ENCODE peak calls at places on chromosomes 1 and 21, in six cellular contexts. One of them, this sample, is unnamed.

GRCh38 chr1:95126366-95126765 is 9.2 kb downstream of the TLCD4 start:
- DNase-seq in dorsolateral prefrontal cortex: no peak
- DNase-seq in body of pancreas: no peak
- DNase-seq in brain microvascular endothelial cell: no peak
- DNase-seq in spleen: no peak
- DNase-seq in HepG2: no peak
- DNase-seq in this sample: no peak

GRCh38 chr1:33099290-33100118 is 18.6 kb downstream of the AZIN2 start:
- DNase-seq in dorsolateral prefrontal cortex: no peak
- DNase-seq in body of pancreas: peak; percentile 38
- DNase-seq in brain microvascular endothelial cell: peak; percentile 100
- DNase-seq in spleen: peak; percentile 83
- DNase-seq in HepG2: no peak
- DNase-seq in this sample: peak; percentile 99

GRCh38 chr1:203271962-203272632 is 33.2 kb upstream of the BTG2 start:
- DNase-seq in dorsolateral prefrontal cortex: no peak
- DNase-seq in body of pancreas: no peak
- DNase-seq in brain microvascular endothelial cell: no peak
- DNase-seq in spleen: peak; percentile 69
- DNase-seq in HepG2: no peak
- DNase-seq in this sample: no peak

GRCh38 chr1:237258871-237259270 is 216.9 kb downstream of the RYR2 start:
- DNase-seq in dorsolateral prefrontal cortex: no peak
- DNase-seq in body of pancreas: peak; percentile 13
- DNase-seq in brain microvascular endothelial cell: no peak
- DNase-seq in spleen: no peak
- DNase-seq in HepG2: no peak
- DNase-seq in this sample: no peak

GRCh38 chr1:43363283-43363934 is 4.4 kb downstream of the ELOVL1 start:
- DNase-seq in dorsolateral prefrontal cortex: no peak
- DNase-seq in body of pancreas: no peak
- DNase-seq in brain microvascular endothelial cell: no peak
- DNase-seq in spleen: no peak
- DNase-seq in HepG2: no peak
- DNase-seq in this sample: no peak

GRCh38 chr1:29767088-29767685 is 530.9 kb downstream of the PTPRU start:
- DNase-seq in dorsolateral prefrontal cortex: peak; percentile 6
- DNase-seq in body of pancreas: no peak
- DNase-seq in brain microvascular endothelial cell: no peak
- DNase-seq in spleen: no peak
- DNase-seq in HepG2: no peak
- DNase-seq in this sample: no peak

GRCh38 chr1:64624446-64624766 is 120.5 kb upstream of the RAVER2 start:
- DNase-seq in dorsolateral prefrontal cortex: no peak
- DNase-seq in body of pancreas: peak; percentile 15
- DNase-seq in brain microvascular endothelial cell: peak; percentile 53
- DNase-seq in spleen: no peak
- DNase-seq in HepG2: no peak
- DNase-seq in this sample: no peak

GRCh38 chr1:33466159-33466558 is 6.3 kb upstream of the ZSCAN20 start:
- DNase-seq in dorsolateral prefrontal cortex: no peak
- DNase-seq in body of pancreas: peak; percentile 26
- DNase-seq in brain microvascular endothelial cell: no peak
- DNase-seq in spleen: no peak
- DNase-seq in HepG2: no peak
- DNase-seq in this sample: no peak

GRCh38 chr1:109788695-109789521 is 25.2 kb upstream of the EPS8L3 start:
- DNase-seq in dorsolateral prefrontal cortex: peak; percentile 8
- DNase-seq in body of pancreas: no peak
- DNase-seq in brain microvascular endothelial cell: no peak
- DNase-seq in spleen: peak; percentile 74
- DNase-seq in HepG2: peak; percentile 44
- DNase-seq in this sample: no peak

GRCh38 chr1:163410073-163410522 is 88.3 kb downstream of the NUF2 start:
- DNase-seq in dorsolateral prefrontal cortex: peak; percentile 64
- DNase-seq in body of pancreas: peak; percentile 36
- DNase-seq in brain microvascular endothelial cell: peak; percentile 56
- DNase-seq in spleen: no peak
- DNase-seq in HepG2: peak; percentile 51
- DNase-seq in this sample: no peak

GRCh38 chr1:37722181-37723071 is 30.1 kb downstream of the CDCA8 start:
- DNase-seq in dorsolateral prefrontal cortex: peak; percentile 77
- DNase-seq in body of pancreas: no peak
- DNase-seq in brain microvascular endothelial cell: no peak
- DNase-seq in spleen: no peak
- DNase-seq in HepG2: no peak
- DNase-seq in this sample: no peak

GRCh38 chr1:242146640-242147039 is 147.7 kb upstream of the MAP1LC3C start:
- DNase-seq in dorsolateral prefrontal cortex: no peak
- DNase-seq in body of pancreas: no peak
- DNase-seq in brain microvascular endothelial cell: no peak
- DNase-seq in spleen: no peak
- DNase-seq in HepG2: no peak
- DNase-seq in this sample: no peak

GRCh38 chr1:241972703-241973375 is 15.3 kb downstream of the BECN2 start:
- DNase-seq in dorsolateral prefrontal cortex: peak; percentile 25
- DNase-seq in body of pancreas: no peak
- DNase-seq in brain microvascular endothelial cell: peak; percentile 54
- DNase-seq in spleen: no peak
- DNase-seq in HepG2: peak; percentile 28
- DNase-seq in this sample: no peak

GRCh38 chr1:3711780-3712451 is 40.3 kb upstream of the CCDC27 start:
- DNase-seq in dorsolateral prefrontal cortex: no peak
- DNase-seq in body of pancreas: no peak
- DNase-seq in brain microvascular endothelial cell: no peak
- DNase-seq in spleen: no peak
- DNase-seq in HepG2: no peak
- DNase-seq in this sample: peak; percentile 24

GRCh38 chr1:167262820-167263219 is 42.1 kb downstream of the POU2F1 start:
- DNase-seq in dorsolateral prefrontal cortex: no peak
- DNase-seq in body of pancreas: no peak
- DNase-seq in brain microvascular endothelial cell: no peak
- DNase-seq in spleen: no peak
- DNase-seq in HepG2: no peak
- DNase-seq in this sample: no peak

GRCh38 chr1:176998396-176998795 is 166.1 kb downstream of the ASTN1 start:
- DNase-seq in dorsolateral prefrontal cortex: no peak
- DNase-seq in body of pancreas: no peak
- DNase-seq in brain microvascular endothelial cell: no peak
- DNase-seq in spleen: no peak
- DNase-seq in HepG2: no peak
- DNase-seq in this sample: no peak

GRCh38 chr1:228804640-228805413 is 69.5 kb downstream of the RHOU start:
- DNase-seq in dorsolateral prefrontal cortex: no peak
- DNase-seq in body of pancreas: no peak
- DNase-seq in brain microvascular endothelial cell: no peak
- DNase-seq in spleen: no peak
- DNase-seq in HepG2: no peak
- DNase-seq in this sample: no peak

GRCh38 chr1:156148236-156148635 is 5.1 kb upstream of the SEMA4A start:
- DNase-seq in dorsolateral prefrontal cortex: no peak
- DNase-seq in body of pancreas: no peak
- DNase-seq in brain microvascular endothelial cell: no peak
- DNase-seq in spleen: peak; percentile 86
- DNase-seq in HepG2: no peak
- DNase-seq in this sample: no peak

GRCh38 chr1:109295712-109296415 is 10.9 kb downstream of the MYBPHL start:
- DNase-seq in dorsolateral prefrontal cortex: no peak
- DNase-seq in body of pancreas: no peak
- DNase-seq in brain microvascular endothelial cell: no peak
- DNase-seq in spleen: no peak
- DNase-seq in HepG2: no peak
- DNase-seq in this sample: no peak

GRCh38 chr1:244653439-244654283 is 735 bp downstream of the DESI2 start:
- DNase-seq in dorsolateral prefrontal cortex: no peak
- DNase-seq in body of pancreas: no peak
- DNase-seq in brain microvascular endothelial cell: no peak
- DNase-seq in spleen: no peak
- DNase-seq in HepG2: peak; percentile 38
- DNase-seq in this sample: no peak

GRCh38 chr1:102970496-102971078 is 137.7 kb downstream of the COL11A1 start:
- DNase-seq in dorsolateral prefrontal cortex: no peak
- DNase-seq in body of pancreas: peak; percentile 11
- DNase-seq in brain microvascular endothelial cell: peak; percentile 53
- DNase-seq in spleen: no peak
- DNase-seq in HepG2: peak; percentile 57
- DNase-seq in this sample: peak; percentile 1

GRCh38 chr1:196323869-196324268 is 284.4 kb downstream of the KCNT2 start:
- DNase-seq in dorsolateral prefrontal cortex: no peak
- DNase-seq in body of pancreas: no peak
- DNase-seq in brain microvascular endothelial cell: no peak
- DNase-seq in spleen: no peak
- DNase-seq in HepG2: no peak
- DNase-seq in this sample: no peak

GRCh38 chr1:217734973-217735372 is 103.8 kb downstream of the SPATA17 start:
- DNase-seq in dorsolateral prefrontal cortex: no peak
- DNase-seq in body of pancreas: no peak
- DNase-seq in brain microvascular endothelial cell: no peak
- DNase-seq in spleen: no peak
- DNase-seq in HepG2: no peak
- DNase-seq in this sample: no peak

GRCh38 chr1:214255509-214255908 is 25.4 kb upstream of the SMYD2 start:
- DNase-seq in dorsolateral prefrontal cortex: no peak
- DNase-seq in body of pancreas: no peak
- DNase-seq in brain microvascular endothelial cell: no peak
- DNase-seq in spleen: no peak
- DNase-seq in HepG2: no peak
- DNase-seq in this sample: no peak
- H3K27ac ChIP-seq in dorsolateral prefrontal cortex: no peak overlapping the region
- H3K27ac ChIP-seq in body of pancreas: no peak overlapping the region
- H3K27ac ChIP-seq in brain microvascular endothelial cell: no peak overlapping the region
- H3K27ac ChIP-seq in spleen: no peak overlapping the region
- H3K27ac ChIP-seq in HepG2: no peak overlapping the region
- H3K27ac ChIP-seq in this sample: no peak overlapping the region

DNA sequence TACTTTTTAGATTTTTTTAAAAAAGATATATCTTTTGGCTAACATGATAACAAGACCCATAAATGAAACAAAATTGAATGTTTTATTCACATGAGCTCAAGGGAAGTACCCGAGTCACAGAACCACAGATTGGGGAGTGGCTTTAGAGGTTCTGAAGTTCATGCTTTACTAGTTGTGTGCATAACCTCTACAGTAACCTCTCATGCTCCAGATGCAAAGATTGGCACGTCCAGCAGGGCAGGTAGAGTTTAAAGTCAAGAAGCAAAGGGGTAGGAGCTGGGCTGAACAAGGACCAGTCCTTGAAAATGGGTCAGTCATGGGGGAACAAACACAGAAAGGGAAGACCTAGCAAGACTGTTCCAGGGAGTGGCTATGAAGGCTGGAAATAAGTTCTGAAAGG is 109.6 kb downstream of the RNF220 start:
- DNase-seq in dorsolateral prefrontal cortex: no peak
- DNase-seq in body of pancreas: no peak
- DNase-seq in brain microvascular endothelial cell: no peak
- DNase-seq in spleen: no peak
- DNase-seq in HepG2: peak; percentile 18
- DNase-seq in this sample: no peak
- H3K27ac ChIP-seq in dorsolateral prefrontal cortex: peak overlapping the region; percentile 70
- H3K27ac ChIP-seq in body of pancreas: no peak overlapping the region
- H3K27ac ChIP-seq in brain microvascular endothelial cell: no peak overlapping the region
- H3K27ac ChIP-seq in spleen: no peak overlapping the region
- H3K27ac ChIP-seq in HepG2: no peak overlapping the region
- H3K27ac ChIP-seq in this sample: peak overlapping the region; percentile 60

GRCh38 chr1:30786264-30786991 is 28.9 kb upstream of the LAPTM5 start:
- DNase-seq in dorsolateral prefrontal cortex: peak; percentile 64
- DNase-seq in body of pancreas: no peak
- DNase-seq in brain microvascular endothelial cell: no peak
- DNase-seq in spleen: peak; percentile 73
- DNase-seq in HepG2: peak; percentile 79
- DNase-seq in this sample: no peak
- H3K27ac ChIP-seq in dorsolateral prefrontal cortex: peak overlapping the region; percentile 45
- H3K27ac ChIP-seq in body of pancreas: no peak overlapping the region
- H3K27ac ChIP-seq in brain microvascular endothelial cell: no peak overlapping the region
- H3K27ac ChIP-seq in spleen: peak overlapping the region; percentile 50
- H3K27ac ChIP-seq in HepG2: peak overlapping the region; percentile 40
- H3K27ac ChIP-seq in this sample: no peak overlapping the region

DNA sequence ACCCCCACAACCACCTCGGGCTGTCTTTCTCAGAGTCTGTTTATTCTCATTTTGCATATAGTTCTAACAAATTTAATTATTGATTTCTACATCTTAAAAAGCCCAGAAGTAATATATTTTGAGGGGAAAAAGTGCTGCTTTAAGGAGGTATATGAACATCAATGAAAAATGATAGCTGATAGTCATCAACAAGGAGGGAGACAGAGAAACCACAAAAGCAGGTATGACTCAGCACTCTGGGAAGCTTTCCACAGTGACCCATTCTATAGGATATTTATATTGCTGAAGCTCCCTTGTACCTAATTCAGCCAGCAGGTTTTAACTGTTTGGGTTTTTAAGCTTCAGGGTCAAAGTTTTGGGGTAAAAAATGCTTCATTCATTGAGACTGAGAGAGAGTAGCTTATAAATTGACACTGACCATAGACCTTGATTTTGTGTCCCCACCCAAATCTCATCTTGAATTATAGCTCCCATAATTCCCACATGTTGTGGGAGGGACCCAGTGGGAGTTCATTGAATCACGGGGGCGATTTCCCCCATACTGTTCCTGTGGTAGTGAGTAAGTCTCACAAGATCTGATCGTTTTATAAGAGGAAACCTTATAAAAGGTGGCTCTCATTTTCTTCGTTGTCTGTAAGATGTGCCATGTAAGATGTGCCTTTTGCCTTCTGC is 27.4 kb downstream of the VANGL1 start:
- DNase-seq in dorsolateral prefrontal cortex: no peak
- DNase-seq in body of pancreas: no peak
- DNase-seq in brain microvascular endothelial cell: peak; percentile 87
- DNase-seq in spleen: no peak
- DNase-seq in HepG2: peak; percentile 23
- DNase-seq in this sample: peak; percentile 55
- H3K27ac ChIP-seq in dorsolateral prefrontal cortex: no peak overlapping the region
- H3K27ac ChIP-seq in body of pancreas: no peak overlapping the region
- H3K27ac ChIP-seq in brain microvascular endothelial cell: peak overlapping the region; percentile 79
- H3K27ac ChIP-seq in spleen: no peak overlapping the region
- H3K27ac ChIP-seq in HepG2: no peak overlapping the region
- H3K27ac ChIP-seq in this sample: peak overlapping the region; percentile 66

DNA sequence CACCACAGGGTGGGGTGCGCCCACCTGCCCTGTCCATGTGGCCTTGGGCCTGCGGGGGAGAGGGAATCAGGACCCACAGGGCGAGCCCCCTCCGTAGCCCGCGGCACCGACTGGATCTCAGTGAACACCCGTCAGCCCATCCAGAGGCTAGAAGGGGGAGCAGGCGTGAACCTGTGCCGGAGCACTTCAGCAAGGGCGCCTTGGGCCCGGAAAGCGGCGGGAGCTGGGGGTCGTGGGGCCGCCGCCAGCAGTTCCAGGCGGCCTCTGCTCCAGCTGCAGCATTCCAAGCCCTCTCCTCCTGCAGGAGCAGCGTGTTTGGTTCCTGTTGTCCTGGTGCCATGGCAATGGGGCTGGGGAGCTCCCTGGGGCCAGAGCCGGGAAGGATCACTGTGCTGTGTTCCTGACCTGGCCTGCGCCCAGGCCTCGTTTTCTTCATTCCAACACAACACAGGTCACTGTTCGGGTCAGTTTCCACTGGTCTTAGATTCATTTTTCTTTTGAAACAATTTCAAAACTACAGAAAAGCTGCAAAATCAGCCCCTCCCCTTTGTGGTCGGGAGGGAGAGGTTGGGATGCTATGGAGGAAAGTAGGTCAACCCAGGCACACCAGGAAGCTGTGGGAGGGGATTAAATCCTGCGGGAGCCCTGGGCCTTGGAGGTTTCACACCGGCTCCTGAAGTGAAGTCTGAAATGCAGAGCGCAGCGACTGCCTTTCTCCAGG is 18.8 kb downstream of the SLX9 start:
- DNase-seq in dorsolateral prefrontal cortex: no peak
- DNase-seq in body of pancreas: peak; percentile 59
- DNase-seq in brain microvascular endothelial cell: peak; percentile 74
- DNase-seq in spleen: peak; percentile 78
- DNase-seq in HepG2: no peak
- DNase-seq in this sample: no peak
- H3K27ac ChIP-seq in dorsolateral prefrontal cortex: peak overlapping the region; percentile 53
- H3K27ac ChIP-seq in body of pancreas: peak overlapping the region; percentile 48
- H3K27ac ChIP-seq in brain microvascular endothelial cell: peak overlapping the region; percentile 67
- H3K27ac ChIP-seq in spleen: peak overlapping the region; percentile 70
- H3K27ac ChIP-seq in HepG2: no peak overlapping the region
- H3K27ac ChIP-seq in this sample: no peak overlapping the region

This sample was measured in epithelial cell of prostate.